ENCODE peak calls at places on chromosomes 16 and 17, in eight cellular contexts. Z is GM19239; D is tibial artery; I is neural crest cell; G is cardiac muscle cell; J is NCI-H1436; U is stimulated activated CD4-positive, alpha-beta T cell treated with anti-CD3 and anti-CD28 coated beads, Interleukin-12 subunit alpha, Interleukin-12 subunit beta, amount 100 ng/mL, for 4 hours; V is mesothelial cell of epicardium. Q is an unnamed sample.

GRCh38 chr16:88686062-88686438 is 257 bp downstream of the SNAI3 start:
- DNase-seq in Z (no peak), D (no peak), I (no peak), G (no peak), J (peak), U (peak), V (no peak), Q (no peak)

GRCh38 chr17:53950207-53950857 is 127.6 kb downstream of the KIF2B start:
- DNase-seq in Z (no peak), D (no peak), I (no peak), G (no peak), J (no peak), U (no peak), V (no peak), Q (peak)

GRCh38 chr16:11162571-11163268 is 93.3 kb downstream of the SOCS1 start:
- DNase-seq in Z (no peak), D (no peak), I (no peak), G (no peak), J (no peak), U (no peak), V (no peak), Q (no peak)

GRCh38 chr16:50428116-50428515 is 59.3 kb upstream of the BRD7 start:
- DNase-seq in Z (no peak), D (no peak), I (no peak), G (peak), J (no peak), U (no peak), V (no peak), Q (no peak)

GRCh38 chr17:57999010-57999495 is 8.0 kb downstream of the SRSF1 start:
- DNase-seq in Z (no peak), D (no peak), I (no peak), G (no peak), J (no peak), U (no peak), V (no peak), Q (no peak)

GRCh38 chr16:57994361-57994760 is 6.1 kb downstream of the ZNF319 start:
- DNase-seq in Z (no peak), D (no peak), I (no peak), G (no peak), J (no peak), U (no peak), V (no peak), Q (no peak)

GRCh38 chr17:58184308-58184985 is 8.1 kb upstream of the EPX start:
- DNase-seq in Z (no peak), D (no peak), I (no peak), G (peak), J (no peak), U (no peak), V (no peak), Q (no peak)

GRCh38 chr16:90041896-90042473 is 22.7 kb upstream of the DBNDD1 start:
- DNase-seq in Z (no peak), D (no peak), I (no peak), G (no peak), J (no peak), U (no peak), V (no peak), Q (no peak)

GRCh38 chr17:27530791-27531391 is 74.6 kb downstream of the KSR1 start:
- DNase-seq in Z (no peak), D (peak), I (no peak), G (peak), J (no peak), U (no peak), V (no peak), Q (no peak)

GRCh38 chr17:63442549-63443035 is 3.5 kb downstream of the CYB561 start:
- DNase-seq in Z (no peak), D (no peak), I (no peak), G (no peak), J (no peak), U (no peak), V (no peak), Q (peak)

GRCh38 chr17:51228177-51228576 is 31.7 kb downstream of the MBTD1 start:
- DNase-seq in Z (no peak), D (no peak), I (no peak), G (peak), J (no peak), U (no peak), V (no peak), Q (no peak)

GRCh38 chr16:27429981-27430441 is 28.0 kb downstream of the IL21R start:
- DNase-seq in Z (no peak), D (no peak), I (no peak), G (peak), J (no peak), U (no peak), V (no peak), Q (no peak)

GRCh38 chr16:87384162-87384999 is 805 bp upstream of the FBXO31 start:
- DNase-seq in Z (no peak), D (peak), I (no peak), G (no peak), J (no peak), U (no peak), V (peak), Q (peak)

GRCh38 chr17:57987582-57988300 is at the start of gene VEZF1:
- DNase-seq in Z (peak), D (peak), I (peak), G (peak), J (peak), U (peak), V (peak), Q (peak)

GRCh38 chr17:75776399-75777242 is 8.0 kb upstream of the UNK start:
- DNase-seq in Z (no peak), D (peak), I (no peak), G (peak), J (no peak), U (no peak), V (no peak), Q (no peak)

GRCh38 chr17:82544431-82545070 is 25.0 kb downstream of the FOXK2 start:
- DNase-seq in Z (no peak), D (peak), I (no peak), G (no peak), J (no peak), U (no peak), V (no peak), Q (no peak)

GRCh38 chr16:30896203-30896889 is at the start of gene CTF1:
- DNase-seq in Z (no peak), D (peak), I (peak), G (peak), J (peak), U (no peak), V (peak), Q (peak)

GRCh38 chr17:72901657-72902056 is 190.8 kb downstream of the SLC39A11 start:
- DNase-seq in Z (no peak), D (no peak), I (no peak), G (no peak), J (no peak), U (no peak), V (no peak), Q (no peak)

GRCh38 chr16:80107900-80108299 is 432.9 kb upstream of the DYNLRB2 start:
- DNase-seq in Z (no peak), D (no peak), I (no peak), G (no peak), J (no peak), U (no peak), V (no peak), Q (no peak)

GRCh38 chr17:17684901-17685774 is 3.9 kb downstream of the RAI1 start:
- DNase-seq in Z (no peak), D (no peak), I (no peak), G (peak), J (no peak), U (no peak), V (no peak), Q (no peak)

GRCh38 chr16:28531777-28532744 is 6.7 kb downstream of the NUPR1 start:
- DNase-seq in Z (no peak), D (peak), I (no peak), G (peak), J (no peak), U (no peak), V (no peak), Q (peak)

GRCh38 chr17:38616361-38616760 is 10.6 kb upstream of the SRCIN1 start:
- DNase-seq in Z (no peak), D (peak), I (no peak), G (no peak), J (no peak), U (no peak), V (no peak), Q (no peak)